ENCODE peak calls at places on chromosomes 1 and 21, in five cellular contexts. One of them, this sample, is unnamed.

GRCh38 chr1:8408151-8408839 is 90.4 kb downstream of the SLC45A1 start:
- DNase-seq in fibroblast of lung: peak
- DNase-seq in AG09309: peak
- DNase-seq in pancreas: peak
- DNase-seq in dorsolateral prefrontal cortex: no peak
- DNase-seq in this sample: no peak

GRCh38 chr1:152185544-152186391 is 26.7 kb upstream of the RPTN start:
- DNase-seq in fibroblast of lung: peak
- DNase-seq in AG09309: peak
- DNase-seq in pancreas: no peak
- DNase-seq in dorsolateral prefrontal cortex: no peak
- DNase-seq in this sample: no peak

GRCh38 chr1:24018611-24019580 is 38.8 kb upstream of the SRSF10 start:
- DNase-seq in fibroblast of lung: peak
- DNase-seq in AG09309: peak
- DNase-seq in pancreas: peak
- DNase-seq in dorsolateral prefrontal cortex: peak
- DNase-seq in this sample: peak

GRCh38 chr1:177014325-177014724 is 150.2 kb downstream of the ASTN1 start:
- DNase-seq in fibroblast of lung: no peak
- DNase-seq in AG09309: no peak
- DNase-seq in pancreas: no peak
- DNase-seq in dorsolateral prefrontal cortex: no peak
- DNase-seq in this sample: no peak

GRCh38 chr1:170590921-170591705 is 59.1 kb downstream of the GORAB start:
- DNase-seq in fibroblast of lung: no peak
- DNase-seq in AG09309: no peak
- DNase-seq in pancreas: no peak
- DNase-seq in dorsolateral prefrontal cortex: no peak
- DNase-seq in this sample: no peak

GRCh38 chr1:30759718-30760281 is 2.2 kb upstream of the LAPTM5 start:
- DNase-seq in fibroblast of lung: no peak
- DNase-seq in AG09309: no peak
- DNase-seq in pancreas: no peak
- DNase-seq in dorsolateral prefrontal cortex: no peak
- DNase-seq in this sample: no peak

GRCh38 chr1:211604548-211604947 is 25.6 kb upstream of the SLC30A1 start:
- DNase-seq in fibroblast of lung: no peak
- DNase-seq in AG09309: no peak
- DNase-seq in pancreas: no peak
- DNase-seq in dorsolateral prefrontal cortex: no peak
- DNase-seq in this sample: no peak

GRCh38 chr21:45381036-45381787 is 23.8 kb upstream of the COL18A1 start:
- DNase-seq in fibroblast of lung: no peak
- DNase-seq in AG09309: no peak
- DNase-seq in pancreas: peak
- DNase-seq in dorsolateral prefrontal cortex: peak
- DNase-seq in this sample: no peak

GRCh38 chr1:228472655-228473054 is 14.5 kb upstream of the RNF187 start:
- DNase-seq in fibroblast of lung: peak
- DNase-seq in AG09309: no peak
- DNase-seq in pancreas: no peak
- DNase-seq in dorsolateral prefrontal cortex: no peak
- DNase-seq in this sample: no peak

GRCh38 chr1:107529511-107530149 is 388.8 kb downstream of the NTNG1 start:
- DNase-seq in fibroblast of lung: peak
- DNase-seq in AG09309: peak
- DNase-seq in pancreas: no peak
- DNase-seq in dorsolateral prefrontal cortex: no peak
- DNase-seq in this sample: no peak

GRCh38 chr1:111202366-111202706 is 1.9 kb upstream of the DENND2D start:
- DNase-seq in fibroblast of lung: no peak
- DNase-seq in AG09309: no peak
- DNase-seq in pancreas: no peak
- DNase-seq in dorsolateral prefrontal cortex: no peak
- DNase-seq in this sample: no peak

GRCh38 chr1:52253421-52253820 is 111.5 kb downstream of the ZFYVE9 start:
- DNase-seq in fibroblast of lung: no peak
- DNase-seq in AG09309: no peak
- DNase-seq in pancreas: no peak
- DNase-seq in dorsolateral prefrontal cortex: no peak
- DNase-seq in this sample: no peak

GRCh38 chr1:226308166-226308722 is 720 bp downstream of the LIN9 start:
- DNase-seq in fibroblast of lung: no peak
- DNase-seq in AG09309: no peak
- DNase-seq in pancreas: no peak
- DNase-seq in dorsolateral prefrontal cortex: no peak
- DNase-seq in this sample: no peak

GRCh38 chr1:25008192-25008485 is 78.1 kb upstream of the RUNX3 start:
- DNase-seq in fibroblast of lung: no peak
- DNase-seq in AG09309: no peak
- DNase-seq in pancreas: no peak
- DNase-seq in dorsolateral prefrontal cortex: no peak
- DNase-seq in this sample: no peak

GRCh38 chr1:11157867-11158266 is 31.3 kb upstream of the ANGPTL7 start:
- DNase-seq in fibroblast of lung: peak
- DNase-seq in AG09309: no peak
- DNase-seq in pancreas: no peak
- DNase-seq in dorsolateral prefrontal cortex: no peak
- DNase-seq in this sample: no peak

GRCh38 chr1:119782541-119783338 is 14.0 kb upstream of the HMGCS2 start:
- DNase-seq in fibroblast of lung: no peak
- DNase-seq in AG09309: no peak
- DNase-seq in pancreas: no peak
- DNase-seq in dorsolateral prefrontal cortex: no peak
- DNase-seq in this sample: no peak

GRCh38 chr1:242827538-242827937 is 303.0 kb upstream of the PLD5 start:
- DNase-seq in fibroblast of lung: no peak
- DNase-seq in AG09309: no peak
- DNase-seq in pancreas: no peak
- DNase-seq in dorsolateral prefrontal cortex: no peak
- DNase-seq in this sample: no peak

GRCh38 chr1:91700332-91700731 is 185.6 kb downstream of the TGFBR3 start:
- DNase-seq in fibroblast of lung: peak
- DNase-seq in AG09309: no peak
- DNase-seq in pancreas: no peak
- DNase-seq in dorsolateral prefrontal cortex: no peak
- DNase-seq in this sample: no peak

GRCh38 chr1:200182701-200183100 is 155.2 kb downstream of the NR5A2 start:
- DNase-seq in fibroblast of lung: no peak
- DNase-seq in AG09309: no peak
- DNase-seq in pancreas: no peak
- DNase-seq in dorsolateral prefrontal cortex: no peak
- DNase-seq in this sample: no peak

GRCh38 chr1:212477680-212478466 is 45.2 kb downstream of the NENF start:
- DNase-seq in fibroblast of lung: no peak
- DNase-seq in AG09309: no peak
- DNase-seq in pancreas: no peak
- DNase-seq in dorsolateral prefrontal cortex: no peak
- DNase-seq in this sample: no peak

GRCh38 chr1:85366391-85366790 is 90.0 kb upstream of the BCL10 start:
- DNase-seq in fibroblast of lung: peak
- DNase-seq in AG09309: peak
- DNase-seq in pancreas: no peak
- DNase-seq in dorsolateral prefrontal cortex: no peak
- DNase-seq in this sample: peak

GRCh38 chr1:185759061-185759460 is 24.9 kb downstream of the HMCN1 start:
- DNase-seq in fibroblast of lung: peak
- DNase-seq in AG09309: no peak
- DNase-seq in pancreas: no peak
- DNase-seq in dorsolateral prefrontal cortex: no peak
- DNase-seq in this sample: no peak

GRCh38 chr1:15736035-15736665 is at the start of gene SLC25A34:
- DNase-seq in fibroblast of lung: no peak
- DNase-seq in AG09309: no peak
- DNase-seq in pancreas: peak
- DNase-seq in dorsolateral prefrontal cortex: no peak
- DNase-seq in this sample: no peak

GRCh38 chr1:246647113-246647512 is 77.1 kb upstream of the SCCPDH start:
- DNase-seq in fibroblast of lung: peak
- DNase-seq in AG09309: peak
- DNase-seq in pancreas: no peak
- DNase-seq in dorsolateral prefrontal cortex: peak
- DNase-seq in this sample: no peak

GRCh38 chr1:182173791-182174190 is 112.3 kb upstream of the ZNF648 start:
- DNase-seq in fibroblast of lung: peak
- DNase-seq in AG09309: no peak
- DNase-seq in pancreas: no peak
- DNase-seq in dorsolateral prefrontal cortex: peak
- DNase-seq in this sample: no peak

GRCh38 chr1:161244888-161245287 is 6.9 kb upstream of the NR1I3 start:
- DNase-seq in fibroblast of lung: no peak
- DNase-seq in AG09309: no peak
- DNase-seq in pancreas: no peak
- DNase-seq in dorsolateral prefrontal cortex: no peak
- DNase-seq in this sample: no peak